ENCODE peak calls at places on chromosomes 11 and 22, in ten cellular contexts. T is transverse colon; J is CD4-positive, alpha-beta T cell; I is caudate nucleus; Q is RWPE2; L is upper lobe of right lung; M is substantia nigra; K is RWPE1; X is right cardiac atrium; W is iPS DF 6.9. N is an unnamed sample.
A peak's percentile ranks its signal among the peaks of the same experiment; 100 is the strongest.

GRCh38 chr22:47300698-47301405 is 538.4 kb downstream of the TBC1D22A start:
- DNase-seq in I (no peak), K (no peak), L (no peak), W (no peak), X (no peak), T (no peak), J (no peak), M (no peak), Q (peak; percentile 38), N (no peak)

GRCh38 chr11:124581817-124582216 is 12.0 kb downstream of the OR8A1 start:
- DNase-seq in W (no peak), X (peak; percentile 25), I (no peak), J (no peak), Q (no peak), L (no peak), K (no peak), M (no peak), T (no peak), N (no peak)

GRCh38 chr11:64539711-64540420 is 51.2 kb upstream of the SLC22A12 start:
- DNase-seq in T (no peak), I (peak; percentile 44), K (no peak), W (no peak), M (no peak), Q (no peak), L (no peak), J (no peak), X (no peak), N (peak; percentile 8)

GRCh38 chr11:125286486-125286885 is 121.9 kb downstream of the PKNOX2 start:
- DNase-seq in I (no peak), J (no peak), L (no peak), W (no peak), M (no peak), Q (no peak), T (no peak), K (no peak), X (no peak), N (peak; percentile 65)

GRCh38 chr11:124970925-124971324 is 16.9 kb downstream of the CCDC15 start:
- DNase-seq in K (peak; percentile 57), J (no peak), I (no peak), M (no peak), W (peak; percentile 20), X (no peak), T (no peak), L (no peak), Q (no peak), N (no peak)

GRCh38 chr11:15816270-15816871 is 540.0 kb downstream of the SOX6 start:
- DNase-seq in J (no peak), W (no peak), M (no peak), X (no peak), T (peak; percentile 50), I (no peak), K (peak; percentile 72), Q (no peak), L (no peak), N (no peak)

GRCh38 chr22:36356708-36357694 is 30.8 kb downstream of the MYH9 start:
- DNase-seq in X (peak; percentile 37), W (no peak), M (no peak), I (no peak), J (no peak), L (no peak), K (no peak), T (no peak), Q (no peak), N (peak; percentile 45)

GRCh38 chr11:122137081-122137793 is 21.2 kb upstream of the BLID start:
- DNase-seq in J (no peak), L (no peak), X (no peak), M (no peak), T (no peak), I (no peak), W (no peak), K (peak; percentile 59), Q (no peak), N (no peak)

GRCh38 chr11:120575461-120575860 is 63.9 kb downstream of the GRIK4 start:
- DNase-seq in W (no peak), L (no peak), I (no peak), M (no peak), K (no peak), X (no peak), Q (no peak), J (no peak), T (no peak), N (peak; percentile 26)

GRCh38 chr11:130165601-130166456 is 6.2 kb downstream of the ST14 start:
- DNase-seq in L (no peak), K (no peak), T (peak; percentile 56), I (no peak), W (no peak), J (no peak), X (no peak), Q (no peak), M (no peak), N (no peak)

GRCh38 chr11:107562647-107563208 is 2.8 kb downstream of the ALKBH8 start:
- DNase-seq in T (no peak), W (no peak), M (no peak), L (no peak), X (no peak), J (no peak), K (peak; percentile 81), Q (no peak), I (no peak), N (no peak)

GRCh38 chr11:64357904-64358535 is 942 bp upstream of the RPS6KA4 start:
- DNase-seq in Q (peak; percentile 96), I (no peak), L (no peak), X (peak; percentile 69), K (peak; percentile 93), W (no peak), T (peak; percentile 32), J (no peak), M (no peak), N (peak; percentile 81)

GRCh38 chr22:19852177-19852781 is 2.4 kb downstream of the GNB1L start:
- DNase-seq in X (peak; percentile 65), L (no peak), T (no peak), I (no peak), M (no peak), Q (peak; percentile 66), K (no peak), W (no peak), J (no peak), N (peak; percentile 60)

GRCh38 chr11:88338223-88338661 is 706 bp upstream of the CTSC start:
- DNase-seq in J (peak; percentile 26), Q (peak; percentile 47), K (peak; percentile 70), T (peak; percentile 60), M (no peak), L (peak; percentile 73), W (no peak), I (no peak), X (peak; percentile 70), N (peak; percentile 65)

GRCh38 chr11:14374922-14375630 is 16.1 kb upstream of the RRAS2 start:
- DNase-seq in T (no peak), I (no peak), K (no peak), W (no peak), L (no peak), Q (no peak), X (no peak), M (no peak), J (no peak), N (no peak)

GRCh38 chr22:49789289-49790141 is 38.2 kb downstream of the BRD1 start:
- DNase-seq in K (peak; percentile 14), X (peak; percentile 80), Q (no peak), L (no peak), W (no peak), T (peak; percentile 31), I (no peak), J (peak; percentile 37), M (no peak), N (peak; percentile 79)

GRCh38 chr22:30947163-30947820 is 21.3 kb downstream of the MORC2 start:
- DNase-seq in I (peak; percentile 37), L (no peak), Q (no peak), K (peak; percentile 22), T (peak; percentile 37), J (no peak), X (peak; percentile 80), M (peak; percentile 27), W (no peak), N (no peak)

GRCh38 chr22:44620129-44620840 is 81.7 kb upstream of the PRR5 start:
- DNase-seq in K (no peak), I (no peak), M (no peak), L (no peak), J (peak; percentile 84), X (peak; percentile 89), T (peak; percentile 64), W (peak; percentile 67), Q (no peak), N (peak; percentile 91)

DNA sequence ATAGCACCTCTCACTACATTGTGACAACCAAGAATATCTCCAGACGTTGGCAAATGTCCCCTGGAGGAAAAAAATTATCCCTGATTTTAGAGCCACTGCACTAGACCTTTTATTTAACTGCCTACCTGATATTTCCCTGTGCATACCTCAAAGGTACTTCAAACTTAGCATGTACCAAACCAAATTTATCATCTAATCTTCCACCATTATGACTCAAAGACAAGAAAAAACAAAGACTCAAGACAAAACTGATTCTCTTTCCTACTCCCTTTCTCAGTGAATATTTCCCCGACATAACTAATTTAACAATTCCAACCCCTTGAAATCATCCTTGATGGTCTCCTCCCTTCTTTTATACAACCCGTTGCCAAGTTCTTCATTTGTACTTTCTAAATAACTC is 136.0 kb downstream of the CCDC81 start:
- DNase-seq in L (no peak), J (no peak), K (no peak), X (no peak), I (no peak), T (no peak), W (no peak), M (no peak), Q (no peak), N (no peak)
- H3K27ac ChIP-seq in L (no peak overlapping the region), J (no peak overlapping the region), K (no peak overlapping the region), X (no peak overlapping the region), I (no peak overlapping the region), T (peak overlapping the region; percentile 81), W (no peak overlapping the region), M (no peak overlapping the region), Q (no peak overlapping the region), N (no peak overlapping the region)

GRCh38 chr11:84503503-84503902 is 1123.6 kb downstream of the DLG2 start:
- DNase-seq in Q (no peak), M (no peak), J (no peak), L (no peak), T (no peak), X (no peak), W (no peak), I (no peak), K (no peak), N (no peak)
- H3K27ac ChIP-seq in Q (no peak overlapping the region), M (no peak overlapping the region), J (no peak overlapping the region), L (no peak overlapping the region), T (no peak overlapping the region), X (no peak overlapping the region), W (no peak overlapping the region), I (no peak overlapping the region), K (no peak overlapping the region), N (no peak overlapping the region)

DNA sequence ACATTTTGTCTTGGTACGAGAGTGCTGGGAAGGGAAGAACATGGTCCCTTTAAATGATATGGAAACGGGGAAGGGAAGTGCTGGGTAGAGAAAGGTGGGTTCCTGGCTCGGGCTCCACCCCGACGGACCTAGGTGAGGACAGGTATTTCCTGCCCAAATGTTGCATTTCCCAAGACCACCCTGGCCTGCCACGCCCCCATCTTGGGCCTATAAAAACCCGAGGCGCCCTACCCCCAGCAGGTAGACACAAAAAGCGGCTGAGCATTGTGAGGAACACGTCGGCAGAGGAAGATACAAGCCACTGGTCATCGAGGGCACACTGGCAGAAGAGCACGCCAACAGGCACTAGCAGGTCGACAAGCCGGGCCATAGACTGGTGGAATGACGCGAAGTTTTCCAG is 99.4 kb downstream of the AASDHPPT start:
- DNase-seq in M (no peak), K (no peak), W (no peak), L (no peak), X (no peak), I (no peak), T (no peak), J (no peak), Q (no peak), N (no peak)
- H3K27ac ChIP-seq in M (no peak overlapping the region), K (no peak overlapping the region), W (no peak overlapping the region), L (no peak overlapping the region), X (no peak overlapping the region), I (no peak overlapping the region), T (no peak overlapping the region), J (no peak overlapping the region), Q (no peak overlapping the region), N (no peak overlapping the region)

GRCh38 chr22:41612626-41613025 is 8.2 kb downstream of the DESI1 start:
- DNase-seq in J (no peak), W (no peak), I (no peak), M (no peak), Q (no peak), K (no peak), T (no peak), L (peak; percentile 16), X (no peak), N (peak; percentile 7)
- H3K27ac ChIP-seq in J (no peak overlapping the region), W (no peak overlapping the region), I (no peak overlapping the region), M (no peak overlapping the region), Q (no peak overlapping the region), K (peak overlapping the region; percentile 44), T (no peak overlapping the region), L (no peak overlapping the region), X (no peak overlapping the region), N (no peak overlapping the region)